ENCODE peak calls at places on chromosomes 7 and 10, in seven cellular contexts. J is AG09319, P is neural progenitor cell, I is COR-L47, D is ELR, B is astrocyte of the spinal cord, Q is memory B cell. M is an unnamed sample.

GRCh38 chr10:80000541-80000940 is 51.6 kb upstream of the SFTPD start:
- DNase-seq in J (no peak), P (no peak), I (no peak), D (no peak), B (no peak), Q (no peak), M (no peak)

GRCh38 chr10:93081296-93081695 is 7.6 kb downstream of the CYP26A1 start:
- DNase-seq in J (no peak), P (no peak), I (no peak), D (no peak), B (no peak), Q (no peak), M (no peak)

GRCh38 chr7:100444311-100445278 is 8.3 kb upstream of the PPP1R35 start:
- DNase-seq in J (no peak), P (no peak), I (no peak), D (peak), B (peak), Q (no peak), M (no peak)

GRCh38 chr7:97873606-97874005 is 1.4 kb upstream of the ASNS start:
- DNase-seq in J (no peak), P (no peak), I (no peak), D (no peak), B (no peak), Q (no peak), M (no peak)

GRCh38 chr7:129550673-129551360 is 48.5 kb downstream of the SMKR1 start:
- DNase-seq in J (peak), P (no peak), I (no peak), D (no peak), B (no peak), Q (no peak), M (no peak)

GRCh38 chr10:15745748-15746147 is 26.0 kb upstream of the ITGA8 start:
- DNase-seq in J (peak), P (no peak), I (no peak), D (no peak), B (peak), Q (no peak), M (no peak)

GRCh38 chr10:68666280-68666760 is 54.7 kb upstream of the CCAR1 start:
- DNase-seq in J (peak), P (no peak), I (no peak), D (peak), B (peak), Q (no peak), M (no peak)

GRCh38 chr10:124719213-124719851 is 24.8 kb downstream of the FAM53B start:
- DNase-seq in J (no peak), P (peak), I (peak), D (peak), B (peak), Q (peak), M (no peak)

GRCh38 chr7:140542226-140542625 is 62.9 kb upstream of the MKRN1 start:
- DNase-seq in J (peak), P (peak), I (no peak), D (peak), B (peak), Q (no peak), M (no peak)

GRCh38 chr7:64890761-64891666 is 12.1 kb upstream of the ZNF273 start:
- DNase-seq in J (no peak), P (no peak), I (no peak), D (no peak), B (no peak), Q (no peak), M (no peak)

M was measured in NT2/D1.